ENCODE peak calls at places on chromosomes 2 and 18, in four cellular contexts. D is left lung; V is activated CD8-positive, alpha-beta T cell treated with anti-CD3 and anti-CD28 coated beads for 36 hours; A is CD4-positive, alpha-beta T cell. L is an unnamed sample.

GRCh38 chr2:113337809-113338208 is 59.1 kb upstream of the PAX8 start:
- ATAC-seq in D (no peak), V (no peak), A (no peak), L (no peak)

GRCh38 chr2:170917219-170917851 is 11.7 kb upstream of the GORASP2 start:
- ATAC-seq in D (no peak), V (no peak), A (no peak), L (no peak)

GRCh38 chr2:188245230-188245629 is 46.4 kb upstream of the GULP1 start:
- ATAC-seq in D (no peak), V (no peak), A (no peak), L (peak; percentile 44)

GRCh38 chr2:223084873-223085272 is 32.9 kb downstream of the KCNE4 start:
- ATAC-seq in D (no peak), V (no peak), A (no peak), L (no peak)

GRCh38 chr2:126769118-126769517 is 113.2 kb downstream of the GYPC start:
- ATAC-seq in D (no peak), V (no peak), A (no peak), L (no peak)

GRCh38 chr2:102147935-102148334 is 5.4 kb downstream of the IL1R1 start:
- ATAC-seq in D (no peak), V (peak; percentile 85), A (no peak), L (peak; percentile 93)

GRCh38 chr2:220935789-220936321 is 636.2 kb downstream of the EPHA4 start:
- ATAC-seq in D (no peak), V (peak; percentile 53), A (no peak), L (peak; percentile 95)

GRCh38 chr2:232534940-232535735 is 4.4 kb upstream of the CHRNG start:
- ATAC-seq in D (no peak), V (no peak), A (no peak), L (no peak)

GRCh38 chr2:241213567-241213966 is 25.1 kb downstream of the ANO7 start:
- ATAC-seq in D (no peak), V (no peak), A (no peak), L (no peak)

GRCh38 chr2:177355874-177356273 is 36.7 kb upstream of the AGPS start:
- ATAC-seq in D (no peak), V (no peak), A (no peak), L (no peak)

GRCh38 chr18:79503891-79504475 is 108.3 kb downstream of the NFATC1 start:
- ATAC-seq in D (no peak), V (peak; percentile 6), A (no peak), L (peak; percentile 77)

GRCh38 chr2:44779793-44780192 is 161.7 kb upstream of the SIX3 start:
- ATAC-seq in D (no peak), V (no peak), A (no peak), L (no peak)

GRCh38 chr2:70967189-70967588 is 11.2 kb upstream of the ANKRD53 start:
- ATAC-seq in D (no peak), V (no peak), A (no peak), L (no peak)

GRCh38 chr2:100757621-100758394 is 62.1 kb upstream of the NPAS2 start:
- ATAC-seq in D (peak; percentile 34), V (no peak), A (no peak), L (no peak)

GRCh38 chr2:68379184-68379708 is 14.2 kb downstream of the PLEK start:
- ATAC-seq in D (no peak), V (peak; percentile 92), A (no peak), L (peak; percentile 90)

GRCh38 chr18:77974329-77974728 is 724.7 kb downstream of the GALR1 start:
- ATAC-seq in D (no peak), V (no peak), A (no peak), L (no peak)

GRCh38 chr2:238060096-238060541 is 682 bp upstream of the SCLY start:
- ATAC-seq in D (no peak), V (no peak), A (no peak), L (no peak)

GRCh38 chr2:238127165-238128060 is 11.1 kb upstream of the KLHL30 start:
- ATAC-seq in D (peak; percentile 80), V (peak; percentile 85), A (peak; percentile 43), L (peak; percentile 43)

GRCh38 chr2:147500229-147500628 is 344.6 kb upstream of the ACVR2A start:
- ATAC-seq in D (no peak), V (no peak), A (peak; percentile 57), L (peak; percentile 52)

GRCh38 chr2:143690204-143690603 is 561.0 kb downstream of the ARHGAP15 start:
- ATAC-seq in D (no peak), V (peak; percentile 77), A (no peak), L (peak; percentile 57)

GRCh38 chr2:121993682-121994081 is 238.2 kb downstream of the TSN start:
- ATAC-seq in D (no peak), V (no peak), A (no peak), L (no peak)

GRCh38 chr2:30266705-30267104 is 35.4 kb downstream of the LBH start:
- ATAC-seq in D (no peak), V (no peak), A (peak; percentile 6), L (no peak)

GRCh38 chr2:130963058-130963848 is 126.5 kb downstream of the ARHGEF4 start:
- ATAC-seq in D (no peak), V (no peak), A (no peak), L (no peak)

GRCh38 chr2:241461693-241462677 is 46.4 kb downstream of the STK25 start:
- ATAC-seq in D (peak; percentile 73), V (no peak), A (no peak), L (no peak)

GRCh38 chr2:21161832-21162614 is 38.3 kb downstream of the TDRD15 start:
- ATAC-seq in D (no peak), V (no peak), A (no peak), L (no peak)

GRCh38 chr18:73829146-73829545 is 318.5 kb downstream of the FBXO15 start:
- ATAC-seq in D (no peak), V (no peak), A (no peak), L (no peak)

GRCh38 chr2:200373973-200374416 is 67.5 kb downstream of the SPATS2L start:
- ATAC-seq in D (peak; percentile 69), V (peak; percentile 87), A (peak; percentile 90), L (peak; percentile 95)

GRCh38 chr18:12315911-12316310 is 7.9 kb downstream of the TUBB6 start:
- ATAC-seq in D (no peak), V (no peak), A (no peak), L (no peak)

GRCh38 chr2:47437287-47437686 is 34.3 kb downstream of the MSH2 start:
- ATAC-seq in D (peak; percentile 59), V (no peak), A (no peak), L (no peak)

GRCh38 chr2:218980800-218981389 is 4.1 kb downstream of the FEV start:
- ATAC-seq in D (no peak), V (no peak), A (no peak), L (no peak)

GRCh38 chr2:104658149-104658839 is 195.6 kb upstream of the POU3F3 start:
- ATAC-seq in D (peak; percentile 88), V (peak; percentile 77), A (no peak), L (no peak)

GRCh38 chr2:179744341-179744740 is 117.1 kb downstream of the ZNF385B start:
- ATAC-seq in D (peak; percentile 43), V (no peak), A (no peak), L (no peak)

GRCh38 chr2:197803033-197803444 is 1.4 kb upstream of the PLCL1 start:
- ATAC-seq in D (peak; percentile 64), V (peak; percentile 38), A (peak; percentile 37), L (peak; percentile 28)

L was measured in activated T-helper 17 cell treated with anti-CD3 and anti-CD28 coated beads, Interleukin-2, amount 50 U/mL, for 72 hours.